ENCODE peak calls at places on chromosome 4, in ten cellular contexts. L is NB4, J is endothelial cell, R is Peyer's patch, F is fibroblast of the aortic adventitia, D is cardiac fibroblast, H is ovary, Z is brain microvascular endothelial cell, Y is AG09309, W is HL-60. T is an unnamed sample.

GRCh38 chr4:93897559-93897958 is 69.0 kb downstream of the ATOH1 start:
- DNase-seq in L (peak), D (peak), W (no peak), F (no peak), H (no peak), J (no peak), Y (no peak), Z (no peak), R (no peak), T (peak)

GRCh38 chr4:17189322-17189721 is 290.9 kb upstream of the LDB2 start:
- DNase-seq in L (no peak), W (no peak), D (peak), H (no peak), R (no peak), Z (no peak), Y (peak), F (peak), J (no peak), T (no peak)

GRCh38 chr4:39259571-39260330 is 77.4 kb downstream of the WDR19 start:
- DNase-seq in W (no peak), F (peak), Z (peak), D (peak), H (no peak), R (no peak), L (no peak), J (no peak), Y (peak), T (no peak)

GRCh38 chr4:85187106-85187505 is 220.6 kb upstream of the WDFY3 start:
- DNase-seq in Z (no peak), Y (no peak), L (no peak), R (no peak), D (no peak), J (no peak), W (no peak), F (no peak), H (no peak), T (no peak)

GRCh38 chr4:40918330-40918729 is 168.6 kb downstream of the NSUN7 start:
- DNase-seq in R (no peak), L (no peak), H (peak), Y (peak), Z (peak), W (no peak), J (no peak), F (peak), D (peak), T (no peak)

GRCh38 chr4:132396636-132397035 is 752.5 kb upstream of the PCDH10 start:
- DNase-seq in D (no peak), F (no peak), H (no peak), L (no peak), W (no peak), Z (peak), R (no peak), J (no peak), Y (no peak), T (no peak)

GRCh38 chr4:94076498-94076897 is 131.2 kb upstream of the SMARCAD1 start:
- DNase-seq in Z (no peak), F (no peak), J (no peak), H (no peak), D (no peak), R (no peak), L (no peak), Y (no peak), W (no peak), T (peak)

GRCh38 chr4:26330186-26330787 is 9.5 kb downstream of the RBPJ start:
- DNase-seq in H (no peak), D (peak), Z (peak), F (peak), R (no peak), J (peak), Y (no peak), W (no peak), L (peak), T (peak)

GRCh38 chr4:110622841-110623709 is at the start of gene PITX2:
- DNase-seq in F (peak), D (peak), Y (peak), W (peak), J (peak), Z (peak), R (no peak), H (peak), L (no peak), T (peak)

GRCh38 chr4:53510981-53511380 is 80.3 kb downstream of the LNX1 start:
- DNase-seq in D (peak), R (no peak), Z (no peak), F (peak), W (no peak), L (no peak), Y (no peak), H (no peak), J (no peak), T (no peak)

GRCh38 chr4:23957465-23957864 is 67.6 kb upstream of the PPARGC1A start:
- DNase-seq in D (no peak), Z (no peak), W (no peak), R (no peak), H (no peak), Y (no peak), J (no peak), L (no peak), F (no peak), T (no peak)

GRCh38 chr4:139763205-139763604 is 97.6 kb downstream of the MGST2 start:
- DNase-seq in W (no peak), Z (no peak), F (no peak), L (no peak), J (no peak), D (no peak), H (no peak), Y (no peak), R (no peak), T (no peak)

DNA sequence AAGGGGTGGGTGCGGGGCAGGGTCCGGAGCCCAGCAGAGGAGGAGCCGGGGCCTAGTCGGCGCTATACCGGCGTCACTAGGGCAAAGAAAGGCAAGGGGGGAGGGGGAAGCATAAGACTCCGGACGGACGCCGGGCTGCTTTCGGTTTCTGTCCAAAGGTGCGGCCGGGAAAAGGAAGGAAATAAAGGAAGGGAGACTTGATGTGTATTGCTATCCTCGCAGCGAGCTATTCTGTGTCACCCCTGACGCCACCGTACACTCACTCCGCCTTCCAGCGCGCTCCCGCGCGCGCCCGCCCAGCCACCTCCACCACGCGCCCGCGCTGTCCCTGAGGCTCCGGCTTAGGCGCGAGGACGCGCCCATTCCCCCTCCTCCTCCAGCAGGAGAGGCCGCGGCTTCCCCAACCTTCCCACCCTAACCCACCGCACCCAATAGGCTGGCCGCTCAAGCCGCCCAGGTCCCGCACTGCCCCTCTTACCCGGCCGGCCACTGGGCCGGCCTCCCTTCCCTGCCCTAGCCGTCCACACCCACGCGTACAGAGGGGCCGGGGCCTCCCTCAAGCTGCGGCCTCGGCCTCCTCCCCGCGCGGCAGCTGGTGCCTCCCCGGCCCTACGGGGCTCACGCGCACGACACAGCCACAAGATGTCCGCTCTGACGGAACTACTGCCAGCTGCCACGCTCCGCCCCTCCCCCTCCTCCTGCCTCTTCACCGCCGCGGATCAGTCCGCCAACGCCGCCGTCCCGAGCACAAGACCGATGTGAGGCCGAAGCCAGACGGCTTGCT is at the start of gene UBE2D3:
- DNase-seq in J (peak), F (peak), Y (peak), D (peak), H (peak), L (peak), R (peak), Z (peak), W (peak), T (peak)
- TF ChIP-seq CTCF in J (no peak), F (peak), Y (no peak), D (no peak), H (no peak), L (peak), R (no peak), Z (peak), W (no peak), T (no peak)

GRCh38 chr4:60656171-60656570 is 544.0 kb upstream of the ADGRL3 start:
- DNase-seq in W (no peak), F (peak), R (no peak), L (peak), D (peak), Y (no peak), J (no peak), Z (no peak), H (no peak), T (no peak)
- TF ChIP-seq CTCF in W (no peak), F (no peak), R (no peak), L (no peak), D (no peak), Y (peak), J (no peak), Z (peak), H (no peak), T (no peak)

DNA sequence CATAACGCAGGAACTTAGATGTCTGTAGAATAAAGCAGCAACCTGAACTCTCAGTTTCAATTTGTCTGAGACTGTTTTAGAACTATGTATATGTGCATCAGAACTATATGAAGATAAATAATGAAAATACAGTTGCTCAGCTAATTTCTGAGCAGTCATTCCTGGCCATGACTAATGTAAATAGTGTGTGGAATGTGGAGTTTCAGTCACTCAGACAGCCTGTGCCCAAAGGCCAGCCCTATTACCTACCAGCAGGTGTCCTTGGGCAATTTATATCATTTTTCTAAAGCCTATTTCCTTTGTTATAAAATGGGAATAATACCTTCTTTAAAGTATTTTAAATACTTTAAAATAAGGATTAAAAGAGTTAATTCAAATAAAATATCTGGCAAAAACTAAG is 56.0 kb upstream of the RELL1 start:
- DNase-seq in Z (no peak), D (peak), J (no peak), W (no peak), L (no peak), H (no peak), Y (no peak), R (no peak), F (no peak), T (no peak)
- TF ChIP-seq CTCF in Z (no peak), D (no peak), J (no peak), W (no peak), L (no peak), H (no peak), Y (no peak), R (no peak), F (no peak), T (no peak)

GRCh38 chr4:179624768-179625181 is 2182.5 kb upstream of the AGA start:
- DNase-seq in W (no peak), F (no peak), H (no peak), Y (no peak), D (peak), L (peak), Z (peak), R (no peak), J (no peak), T (no peak)

GRCh38 chr4:179626687-179627086 is 2184.4 kb upstream of the AGA start:
- DNase-seq in R (no peak), J (peak), Z (peak), F (no peak), W (no peak), Y (no peak), L (no peak), D (no peak), H (no peak), T (no peak)

DNA sequence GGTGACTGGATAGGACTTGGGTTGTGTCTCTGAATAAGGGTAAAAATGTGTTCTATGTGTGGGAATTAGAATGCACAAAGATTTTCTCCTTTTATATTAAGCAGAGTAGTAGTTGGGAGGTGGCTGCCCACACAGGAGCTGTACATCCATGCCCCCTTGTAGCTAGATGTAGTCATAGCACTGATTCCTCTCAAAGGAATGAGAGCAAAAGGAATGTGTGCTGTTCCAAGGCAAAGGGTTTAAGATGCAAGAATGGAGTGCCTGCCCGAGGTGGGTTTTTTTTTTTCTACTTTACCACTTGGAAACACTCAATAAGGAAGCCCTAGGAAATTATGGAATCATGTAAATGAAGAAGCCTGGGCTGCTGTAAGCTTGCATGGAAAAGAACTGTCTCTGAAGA is 2183.2 kb upstream of the AGA start:
- DNase-seq in Y (no peak), W (no peak), J (no peak), L (no peak), H (no peak), R (no peak), D (peak), F (peak), Z (peak), T (no peak)
- TF ChIP-seq CTCF in Y (no peak), W (no peak), J (no peak), L (no peak), H (no peak), R (no peak), D (no peak), F (no peak), Z (peak), T (no peak)

DNA sequence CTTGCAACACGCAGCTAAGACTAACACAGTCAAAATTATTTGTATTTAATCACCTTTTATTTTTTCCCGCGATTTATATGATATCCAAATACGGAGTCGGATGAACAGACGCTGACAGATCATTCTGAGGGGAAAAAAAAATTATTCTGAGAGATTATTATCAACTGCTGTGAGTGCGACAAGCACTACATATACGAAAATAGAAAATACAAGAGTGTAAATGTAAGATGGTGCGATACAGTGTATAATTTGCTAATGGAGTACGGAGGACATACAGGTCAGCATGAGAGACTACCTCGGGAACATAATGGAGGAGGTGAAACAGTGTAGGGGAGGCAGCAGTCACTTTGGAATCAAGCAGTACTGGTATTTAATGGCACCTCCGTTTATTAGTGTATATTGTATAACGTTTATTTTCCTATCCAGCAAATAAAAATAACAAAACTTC is 2.8 kb upstream of the LIN54 start:
- DNase-seq in H (no peak), D (no peak), W (no peak), R (no peak), L (peak), F (no peak), Y (no peak), Z (no peak), J (no peak), T (no peak)
- TF ChIP-seq CTCF in H (no peak), D (no peak), W (no peak), R (no peak), L (no peak), F (no peak), Y (no peak), Z (no peak), J (no peak), T (no peak)

DNA sequence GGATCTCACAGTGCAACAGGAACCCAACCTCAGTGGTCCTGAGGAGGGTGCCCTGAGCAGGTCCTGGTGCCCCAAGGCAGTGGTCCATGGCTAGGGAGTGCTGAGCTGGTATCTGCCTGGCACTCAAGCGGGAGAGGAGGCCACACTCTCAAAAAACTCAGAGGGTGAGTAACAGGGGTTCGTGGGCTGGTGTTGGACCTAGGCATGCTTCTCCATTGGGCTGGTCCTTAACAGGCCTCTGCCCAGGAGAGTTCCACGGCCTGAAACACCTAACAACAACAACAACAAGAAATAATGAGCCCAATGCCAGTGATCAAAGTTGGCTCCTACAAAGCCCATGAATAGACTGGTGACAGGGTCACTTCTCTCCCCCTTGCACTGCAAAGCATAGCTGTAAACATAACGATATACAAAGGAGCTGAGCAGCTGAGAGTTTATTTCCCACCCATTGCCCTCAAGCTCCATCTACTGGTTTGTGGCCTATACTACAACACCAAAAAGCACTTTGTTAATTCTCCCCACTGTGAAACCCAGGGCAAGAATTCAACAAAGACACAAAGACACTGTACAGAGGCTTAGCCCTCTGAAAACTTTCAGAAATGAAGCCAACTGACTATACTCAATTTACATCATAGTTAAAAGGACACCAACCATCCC is 736.2 kb upstream of the ADGRL3 start:
- DNase-seq in R (no peak), J (peak), H (no peak), W (no peak), L (peak), Z (peak), D (peak), F (no peak), Y (no peak), T (peak)
- TF ChIP-seq CTCF in R (no peak), J (no peak), H (no peak), W (peak), L (peak), Z (peak), D (peak), F (peak), Y (peak), T (peak)

DNA sequence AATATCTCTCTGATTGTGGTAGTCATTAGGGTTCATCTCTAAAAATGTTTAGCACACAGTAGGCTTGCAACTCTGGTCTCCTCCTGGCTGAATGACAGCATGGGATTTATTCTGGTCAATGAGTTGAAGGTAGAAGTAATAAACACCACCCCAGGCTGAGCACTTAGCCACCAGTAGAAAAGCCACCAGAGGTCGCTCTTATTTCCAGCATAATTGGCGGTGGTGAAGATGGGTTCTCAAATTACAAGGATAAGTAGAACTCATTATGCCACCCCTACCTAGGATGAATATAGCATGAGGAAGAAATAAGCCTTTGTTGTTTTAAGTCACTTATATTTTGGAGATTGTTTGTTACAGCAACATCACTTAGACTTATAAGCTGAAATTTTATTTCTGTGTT is 302.7 kb downstream of the GPM6A start:
- DNase-seq in J (peak), D (no peak), L (peak), H (no peak), Z (no peak), R (no peak), F (no peak), W (no peak), Y (no peak), T (no peak)
- TF ChIP-seq CTCF in J (no peak), D (peak), L (peak), H (no peak), Z (peak), R (no peak), F (no peak), W (no peak), Y (no peak), T (no peak)

GRCh38 chr4:931960-932712 is at the start of the genes GAK and TMEM175:
- DNase-seq in J (peak), H (peak), L (peak), Z (peak), R (peak), Y (peak), D (peak), W (peak), F (peak), T (peak)

GRCh38 chr4:931194-931959 is 739 bp downstream of the GAK start:
- DNase-seq in F (peak), Z (peak), Y (peak), H (no peak), R (no peak), L (peak), D (peak), J (no peak), W (no peak), T (no peak)

GRCh38 chr4:929970-930625 is 2.0 kb downstream of the GAK start:
- DNase-seq in D (peak), H (peak), W (no peak), J (no peak), L (peak), R (no peak), Y (no peak), Z (no peak), F (peak), T (no peak)

GRCh38 chr4:930827-931193 is 1.3 kb downstream of the GAK start:
- DNase-seq in Z (no peak), L (peak), Y (no peak), W (no peak), H (peak), J (no peak), F (no peak), D (no peak), R (no peak), T (no peak)

GRCh38 chr4:932713-933070 is 432 bp downstream of the TMEM175 start:
- DNase-seq in W (no peak), H (peak), F (no peak), Z (no peak), D (no peak), J (peak), L (no peak), Y (no peak), R (no peak), T (no peak)
- TF ChIP-seq CTCF in W (no peak), H (no peak), F (no peak), Z (peak), D (no peak), J (no peak), L (peak), Y (no peak), R (no peak), T (no peak)

GRCh38 chr4:57109530-57109846 is 697 bp downstream of the IGFBP7 start:
- DNase-seq in W (no peak), D (peak), Y (no peak), J (no peak), R (no peak), F (peak), Z (no peak), L (peak), H (peak), T (no peak)

GRCh38 chr4:57114973-57115372 is 4.8 kb upstream of the IGFBP7 start:
- DNase-seq in F (peak), Z (no peak), W (no peak), J (no peak), Y (no peak), R (no peak), H (no peak), D (peak), L (peak), T (no peak)

GRCh38 chr4:57110635-57111546 is 706 bp upstream of the IGFBP7 start:
- DNase-seq in R (no peak), F (peak), L (peak), J (peak), Y (no peak), W (peak), H (peak), D (peak), Z (peak), T (peak)

GRCh38 chr4:57113870-57114269 is 3.7 kb upstream of the IGFBP7 start:
- DNase-seq in R (no peak), D (no peak), Z (no peak), H (no peak), F (no peak), J (no peak), L (no peak), W (no peak), Y (no peak), T (no peak)

GRCh38 chr4:57109847-57110634 is at the start of gene IGFBP7:
- DNase-seq in W (no peak), Y (no peak), D (peak), F (peak), Z (no peak), R (no peak), H (peak), J (peak), L (peak), T (peak)
- TF ChIP-seq CTCF in W (no peak), Y (no peak), D (no peak), F (no peak), Z (no peak), R (no peak), H (peak), J (no peak), L (no peak), T (no peak)

T was measured in GM13976.